ENCODE peak calls at places on chromosomes 11 and 22, in nine cellular contexts. One of them, this sample, is unnamed.

GRCh38 chr11:69018924-69019323 is 5.9 kb upstream of the MRGPRF start:
- DNase-seq in body of pancreas: no peak
- DNase-seq in cardiac fibroblast: peak
- DNase-seq in DND-41: no peak
- DNase-seq in upper lobe of right lung: no peak
- DNase-seq in suprapubic skin: no peak
- DNase-seq in pancreas: no peak
- DNase-seq in GM06990: no peak
- DNase-seq in dorsolateral prefrontal cortex: no peak
- DNase-seq in this sample: peak

GRCh38 chr11:22670803-22671202 is 4.4 kb downstream of the GAS2 start:
- DNase-seq in upper lobe of right lung: no peak
- DNase-seq in GM06990: no peak
- DNase-seq in pancreas: no peak
- DNase-seq in DND-41: no peak
- DNase-seq in suprapubic skin: no peak
- DNase-seq in body of pancreas: no peak
- DNase-seq in dorsolateral prefrontal cortex: no peak
- DNase-seq in cardiac fibroblast: peak
- DNase-seq in this sample: no peak

GRCh38 chr22:38490915-38491314 is 15.2 kb downstream of the DDX17 start:
- DNase-seq in body of pancreas: peak
- DNase-seq in GM06990: no peak
- DNase-seq in dorsolateral prefrontal cortex: no peak
- DNase-seq in suprapubic skin: no peak
- DNase-seq in pancreas: peak
- DNase-seq in DND-41: no peak
- DNase-seq in cardiac fibroblast: peak
- DNase-seq in upper lobe of right lung: no peak
- DNase-seq in this sample: peak

GRCh38 chr11:134513585-134514120 is 101.6 kb upstream of the B3GAT1 start:
- DNase-seq in body of pancreas: no peak
- DNase-seq in pancreas: no peak
- DNase-seq in dorsolateral prefrontal cortex: no peak
- DNase-seq in suprapubic skin: no peak
- DNase-seq in cardiac fibroblast: no peak
- DNase-seq in upper lobe of right lung: peak
- DNase-seq in DND-41: no peak
- DNase-seq in GM06990: no peak
- DNase-seq in this sample: no peak

GRCh38 chr11:109508185-109508584 is 86.2 kb downstream of the C11orf87 start:
- DNase-seq in upper lobe of right lung: no peak
- DNase-seq in cardiac fibroblast: no peak
- DNase-seq in suprapubic skin: no peak
- DNase-seq in pancreas: no peak
- DNase-seq in GM06990: no peak
- DNase-seq in dorsolateral prefrontal cortex: no peak
- DNase-seq in DND-41: no peak
- DNase-seq in body of pancreas: no peak
- DNase-seq in this sample: no peak

GRCh38 chr11:11345099-11345498 is 8.0 kb downstream of the CSNK2A3 start:
- DNase-seq in suprapubic skin: no peak
- DNase-seq in dorsolateral prefrontal cortex: no peak
- DNase-seq in cardiac fibroblast: no peak
- DNase-seq in upper lobe of right lung: peak
- DNase-seq in DND-41: no peak
- DNase-seq in GM06990: no peak
- DNase-seq in body of pancreas: peak
- DNase-seq in pancreas: no peak
- DNase-seq in this sample: no peak

GRCh38 chr22:49299821-49300231 is 527.8 kb downstream of the BRD1 start:
- DNase-seq in body of pancreas: no peak
- DNase-seq in pancreas: no peak
- DNase-seq in upper lobe of right lung: peak
- DNase-seq in cardiac fibroblast: no peak
- DNase-seq in dorsolateral prefrontal cortex: peak
- DNase-seq in DND-41: no peak
- DNase-seq in suprapubic skin: peak
- DNase-seq in GM06990: no peak
- DNase-seq in this sample: no peak

GRCh38 chr11:86999859-87000753 is 37.6 kb upstream of the TMEM135 start:
- DNase-seq in DND-41: no peak
- DNase-seq in cardiac fibroblast: peak
- DNase-seq in pancreas: no peak
- DNase-seq in dorsolateral prefrontal cortex: no peak
- DNase-seq in GM06990: no peak
- DNase-seq in suprapubic skin: no peak
- DNase-seq in body of pancreas: peak
- DNase-seq in upper lobe of right lung: no peak
- DNase-seq in this sample: peak

GRCh38 chr11:120612363-120613263 is 101.1 kb downstream of the GRIK4 start:
- DNase-seq in cardiac fibroblast: peak
- DNase-seq in body of pancreas: no peak
- DNase-seq in pancreas: no peak
- DNase-seq in upper lobe of right lung: no peak
- DNase-seq in GM06990: peak
- DNase-seq in dorsolateral prefrontal cortex: no peak
- DNase-seq in suprapubic skin: no peak
- DNase-seq in DND-41: no peak
- DNase-seq in this sample: peak

GRCh38 chr22:43811777-43812148 is 342 bp downstream of the EFCAB6 start:
- DNase-seq in cardiac fibroblast: peak
- DNase-seq in pancreas: no peak
- DNase-seq in GM06990: no peak
- DNase-seq in DND-41: no peak
- DNase-seq in upper lobe of right lung: no peak
- DNase-seq in dorsolateral prefrontal cortex: no peak
- DNase-seq in body of pancreas: no peak
- DNase-seq in suprapubic skin: no peak
- DNase-seq in this sample: peak

GRCh38 chr11:697028-697491 is 1.4 kb downstream of the TMEM80 start:
- DNase-seq in dorsolateral prefrontal cortex: no peak
- DNase-seq in GM06990: peak
- DNase-seq in upper lobe of right lung: no peak
- DNase-seq in suprapubic skin: no peak
- DNase-seq in body of pancreas: peak
- DNase-seq in pancreas: no peak
- DNase-seq in cardiac fibroblast: peak
- DNase-seq in DND-41: no peak
- DNase-seq in this sample: peak

GRCh38 chr11:68646832-68647231 is 37.5 kb upstream of the GAL start:
- DNase-seq in upper lobe of right lung: no peak
- DNase-seq in dorsolateral prefrontal cortex: no peak
- DNase-seq in body of pancreas: no peak
- DNase-seq in suprapubic skin: no peak
- DNase-seq in DND-41: no peak
- DNase-seq in GM06990: no peak
- DNase-seq in pancreas: no peak
- DNase-seq in cardiac fibroblast: no peak
- DNase-seq in this sample: no peak

GRCh38 chr11:103465555-103466140 is 356.4 kb downstream of the DYNC2H1 start:
- DNase-seq in dorsolateral prefrontal cortex: no peak
- DNase-seq in body of pancreas: no peak
- DNase-seq in suprapubic skin: no peak
- DNase-seq in upper lobe of right lung: no peak
- DNase-seq in pancreas: no peak
- DNase-seq in GM06990: no peak
- DNase-seq in cardiac fibroblast: no peak
- DNase-seq in DND-41: no peak
- DNase-seq in this sample: no peak

DNA sequence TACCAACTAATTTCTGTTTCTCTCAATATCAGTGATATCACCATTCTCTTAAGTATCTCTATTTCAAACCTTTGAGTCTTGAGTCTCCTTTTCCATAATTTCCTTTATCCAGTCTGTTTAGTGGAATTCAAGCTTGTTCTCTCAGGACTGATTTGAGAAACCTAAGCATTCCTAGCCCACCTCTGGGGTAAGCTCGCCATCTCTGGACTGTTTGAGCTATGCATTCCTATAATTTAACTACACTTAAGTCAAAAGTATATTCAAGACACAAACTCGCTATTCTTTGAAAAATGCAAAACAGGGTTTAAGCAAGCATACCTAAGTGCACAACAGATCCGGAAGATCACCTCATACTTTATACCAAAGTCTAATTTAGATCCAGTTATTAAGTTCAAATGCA is 2.1 kb upstream of the DLAT start:
- DNase-seq in pancreas: no peak
- DNase-seq in GM06990: peak
- DNase-seq in DND-41: no peak
- DNase-seq in upper lobe of right lung: no peak
- DNase-seq in cardiac fibroblast: peak
- DNase-seq in dorsolateral prefrontal cortex: no peak
- DNase-seq in body of pancreas: no peak
- DNase-seq in suprapubic skin: no peak
- DNase-seq in this sample: no peak
- H3K4me3 ChIP-seq in pancreas: no peak
- H3K4me3 ChIP-seq in GM06990: no peak
- H3K4me3 ChIP-seq in DND-41: no peak
- H3K4me3 ChIP-seq in upper lobe of right lung: no peak
- H3K4me3 ChIP-seq in cardiac fibroblast: no peak
- H3K4me3 ChIP-seq in dorsolateral prefrontal cortex: no peak
- H3K4me3 ChIP-seq in body of pancreas: no peak
- H3K4me3 ChIP-seq in suprapubic skin: no peak
- H3K4me3 ChIP-seq in this sample: no peak

GRCh38 chr22:24803064-24803542 is 2.9 kb upstream of the SGSM1 start:
- DNase-seq in cardiac fibroblast: peak
- DNase-seq in GM06990: no peak
- DNase-seq in body of pancreas: peak
- DNase-seq in upper lobe of right lung: peak
- DNase-seq in pancreas: peak
- DNase-seq in suprapubic skin: no peak
- DNase-seq in dorsolateral prefrontal cortex: peak
- DNase-seq in DND-41: peak
- DNase-seq in this sample: no peak

GRCh38 chr22:24809331-24809730 is 3.3 kb downstream of the SGSM1 start:
- DNase-seq in pancreas: no peak
- DNase-seq in cardiac fibroblast: peak
- DNase-seq in DND-41: no peak
- DNase-seq in GM06990: no peak
- DNase-seq in suprapubic skin: no peak
- DNase-seq in body of pancreas: peak
- DNase-seq in upper lobe of right lung: no peak
- DNase-seq in dorsolateral prefrontal cortex: no peak
- DNase-seq in this sample: no peak

GRCh38 chr22:24805790-24806662 is at the start of gene SGSM1:
- DNase-seq in body of pancreas: peak
- DNase-seq in upper lobe of right lung: peak
- DNase-seq in GM06990: peak
- DNase-seq in dorsolateral prefrontal cortex: peak
- DNase-seq in DND-41: no peak
- DNase-seq in suprapubic skin: no peak
- DNase-seq in pancreas: peak
- DNase-seq in cardiac fibroblast: peak
- DNase-seq in this sample: peak

GRCh38 chr22:24807284-24807950 is 1.4 kb downstream of the SGSM1 start:
- DNase-seq in body of pancreas: peak
- DNase-seq in DND-41: no peak
- DNase-seq in dorsolateral prefrontal cortex: no peak
- DNase-seq in cardiac fibroblast: peak
- DNase-seq in suprapubic skin: no peak
- DNase-seq in pancreas: no peak
- DNase-seq in GM06990: no peak
- DNase-seq in upper lobe of right lung: no peak
- DNase-seq in this sample: no peak

GRCh38 chr22:24806663-24807001 is 621 bp downstream of the SGSM1 start:
- DNase-seq in GM06990: no peak
- DNase-seq in body of pancreas: no peak
- DNase-seq in pancreas: no peak
- DNase-seq in cardiac fibroblast: no peak
- DNase-seq in suprapubic skin: no peak
- DNase-seq in upper lobe of right lung: no peak
- DNase-seq in DND-41: no peak
- DNase-seq in dorsolateral prefrontal cortex: no peak
- DNase-seq in this sample: no peak
- H3K4me3 ChIP-seq in GM06990: no peak
- H3K4me3 ChIP-seq in body of pancreas: peak
- H3K4me3 ChIP-seq in pancreas: peak
- H3K4me3 ChIP-seq in cardiac fibroblast: no peak
- H3K4me3 ChIP-seq in suprapubic skin: peak
- H3K4me3 ChIP-seq in upper lobe of right lung: peak
- H3K4me3 ChIP-seq in DND-41: no peak
- H3K4me3 ChIP-seq in dorsolateral prefrontal cortex: peak
- H3K4me3 ChIP-seq in this sample: no peak

DNA sequence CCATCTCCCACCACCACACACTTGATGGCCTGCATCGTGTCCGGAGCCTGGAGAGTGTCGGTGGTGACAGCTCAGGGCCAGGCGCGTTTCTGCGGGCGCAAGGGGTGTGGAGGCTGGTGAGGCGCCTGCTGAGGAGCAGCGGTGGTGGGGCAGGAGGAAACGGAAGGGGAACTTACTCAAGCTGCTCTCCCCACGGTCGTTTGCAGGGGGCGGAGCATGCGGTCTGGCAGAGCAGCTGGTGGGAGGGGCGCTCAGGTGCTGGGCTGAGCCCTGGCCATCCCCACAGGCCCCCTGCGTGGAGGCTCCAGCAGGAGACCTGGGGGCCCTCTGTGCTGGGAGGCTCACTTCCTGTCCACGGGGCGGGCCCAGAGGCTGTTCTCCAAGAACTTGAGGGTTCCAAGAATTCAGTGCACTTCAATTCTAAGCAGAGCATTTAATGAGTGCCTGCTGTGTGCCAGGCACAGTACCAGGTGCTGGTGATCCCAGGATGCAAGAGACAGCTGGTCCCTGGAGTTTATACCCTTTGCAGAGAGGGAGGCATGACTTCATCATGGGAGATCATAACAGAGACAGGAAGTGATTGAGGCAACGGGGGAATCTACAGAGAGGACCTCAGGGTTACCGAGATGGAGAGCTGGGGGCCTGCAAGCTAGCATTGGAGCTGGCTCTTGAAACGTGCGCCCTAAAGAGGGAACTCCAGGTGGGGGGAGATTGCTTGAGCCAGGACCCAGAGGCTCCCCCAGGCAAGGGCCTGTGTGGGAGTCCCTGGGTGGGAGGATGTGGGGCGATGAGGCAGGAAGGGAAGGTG is at the start of gene RAC2:
- DNase-seq in dorsolateral prefrontal cortex: no peak
- DNase-seq in pancreas: no peak
- DNase-seq in GM06990: peak
- DNase-seq in cardiac fibroblast: peak
- DNase-seq in body of pancreas: peak
- DNase-seq in DND-41: peak
- DNase-seq in upper lobe of right lung: peak
- DNase-seq in suprapubic skin: peak
- DNase-seq in this sample: peak
- H3K4me3 ChIP-seq in dorsolateral prefrontal cortex: no peak
- H3K4me3 ChIP-seq in pancreas: no peak
- H3K4me3 ChIP-seq in GM06990: peak
- H3K4me3 ChIP-seq in cardiac fibroblast: peak
- H3K4me3 ChIP-seq in body of pancreas: no peak
- H3K4me3 ChIP-seq in DND-41: peak
- H3K4me3 ChIP-seq in upper lobe of right lung: peak
- H3K4me3 ChIP-seq in suprapubic skin: peak
- H3K4me3 ChIP-seq in this sample: peak

DNA sequence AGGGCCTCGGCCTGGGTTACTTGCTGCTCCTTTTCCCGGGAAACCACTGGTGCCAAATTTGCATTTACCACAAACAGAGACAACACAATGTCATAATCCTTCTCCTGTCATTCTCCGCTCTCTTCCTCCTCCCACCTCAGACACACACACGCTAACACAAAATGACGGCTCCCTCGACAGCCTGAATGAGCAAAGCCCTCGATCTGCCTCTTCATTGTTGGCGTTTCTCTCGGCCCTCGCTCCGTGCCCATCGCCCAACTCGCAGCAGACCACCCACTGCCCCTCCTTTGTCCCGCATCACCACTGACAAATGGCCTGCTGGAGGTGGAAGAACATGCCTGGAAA is 12.5 kb upstream of the TCF20 start:
- DNase-seq in cardiac fibroblast: no peak
- DNase-seq in suprapubic skin: no peak
- DNase-seq in upper lobe of right lung: peak
- DNase-seq in DND-41: no peak
- DNase-seq in dorsolateral prefrontal cortex: no peak
- DNase-seq in GM06990: no peak
- DNase-seq in body of pancreas: no peak
- DNase-seq in pancreas: no peak
- DNase-seq in this sample: no peak
- H3K4me3 ChIP-seq in cardiac fibroblast: no peak
- H3K4me3 ChIP-seq in suprapubic skin: peak
- H3K4me3 ChIP-seq in upper lobe of right lung: peak
- H3K4me3 ChIP-seq in DND-41: no peak
- H3K4me3 ChIP-seq in dorsolateral prefrontal cortex: peak
- H3K4me3 ChIP-seq in GM06990: no peak
- H3K4me3 ChIP-seq in body of pancreas: no peak
- H3K4me3 ChIP-seq in pancreas: no peak
- H3K4me3 ChIP-seq in this sample: no peak

This sample was measured in astrocyte.